ENCODE peak calls at places on chromosomes 4 and X, in four cellular contexts. One of them, this sample, is unnamed.
A peak's percentile ranks its signal among the peaks of the same experiment; 100 is the strongest.

GRCh38 chrX:44904542-44905115 is 31.6 kb downstream of the KDM6A start:
- DNase-seq in left lung: no peak
- DNase-seq in activated CD4-positive, alpha-beta T cell treated with anti-CD3 and anti-CD28 coated beads for 24 hours: no peak
- DNase-seq in activated CD4-positive, CD25-positive, alpha-beta regulatory T cell treated with anti-CD3 and anti-CD28 coated beads, Interleukin-2, amount 50 U/mL, for 72 hours: no peak
- DNase-seq in this sample: no peak

GRCh38 chrX:46386511-46386910 is 158.7 kb downstream of the ZNF674 start:
- DNase-seq in left lung: no peak
- DNase-seq in activated CD4-positive, alpha-beta T cell treated with anti-CD3 and anti-CD28 coated beads for 24 hours: no peak
- DNase-seq in activated CD4-positive, CD25-positive, alpha-beta regulatory T cell treated with anti-CD3 and anti-CD28 coated beads, Interleukin-2, amount 50 U/mL, for 72 hours: no peak
- DNase-seq in this sample: no peak

GRCh38 chr4:158914178-158914577 is 145.4 kb downstream of the FNIP2 start:
- DNase-seq in left lung: no peak
- DNase-seq in activated CD4-positive, alpha-beta T cell treated with anti-CD3 and anti-CD28 coated beads for 24 hours: no peak
- DNase-seq in activated CD4-positive, CD25-positive, alpha-beta regulatory T cell treated with anti-CD3 and anti-CD28 coated beads, Interleukin-2, amount 50 U/mL, for 72 hours: no peak
- DNase-seq in this sample: no peak

GRCh38 chr4:32858971-32859370 is 2138.8 kb downstream of the PCDH7 start:
- DNase-seq in left lung: no peak
- DNase-seq in activated CD4-positive, alpha-beta T cell treated with anti-CD3 and anti-CD28 coated beads for 24 hours: no peak
- DNase-seq in activated CD4-positive, CD25-positive, alpha-beta regulatory T cell treated with anti-CD3 and anti-CD28 coated beads, Interleukin-2, amount 50 U/mL, for 72 hours: no peak
- DNase-seq in this sample: no peak

GRCh38 chr4:183987987-183988392 is 82.9 kb downstream of the STOX2 start:
- DNase-seq in left lung: peak; percentile 66
- DNase-seq in activated CD4-positive, alpha-beta T cell treated with anti-CD3 and anti-CD28 coated beads for 24 hours: no peak
- DNase-seq in activated CD4-positive, CD25-positive, alpha-beta regulatory T cell treated with anti-CD3 and anti-CD28 coated beads, Interleukin-2, amount 50 U/mL, for 72 hours: no peak
- DNase-seq in this sample: no peak

GRCh38 chrX:49103637-49104036 is 19.9 kb downstream of the GPKOW start:
- DNase-seq in left lung: no peak
- DNase-seq in activated CD4-positive, alpha-beta T cell treated with anti-CD3 and anti-CD28 coated beads for 24 hours: no peak
- DNase-seq in activated CD4-positive, CD25-positive, alpha-beta regulatory T cell treated with anti-CD3 and anti-CD28 coated beads, Interleukin-2, amount 50 U/mL, for 72 hours: no peak
- DNase-seq in this sample: no peak

GRCh38 chr4:104589264-104589868 is 94.7 kb upstream of the CXXC4 start:
- DNase-seq in left lung: no peak
- DNase-seq in activated CD4-positive, alpha-beta T cell treated with anti-CD3 and anti-CD28 coated beads for 24 hours: no peak
- DNase-seq in activated CD4-positive, CD25-positive, alpha-beta regulatory T cell treated with anti-CD3 and anti-CD28 coated beads, Interleukin-2, amount 50 U/mL, for 72 hours: no peak
- DNase-seq in this sample: no peak

GRCh38 chrX:45771560-45772340 is 571.1 kb upstream of the DIPK2B start:
- DNase-seq in left lung: no peak
- DNase-seq in activated CD4-positive, alpha-beta T cell treated with anti-CD3 and anti-CD28 coated beads for 24 hours: no peak
- DNase-seq in activated CD4-positive, CD25-positive, alpha-beta regulatory T cell treated with anti-CD3 and anti-CD28 coated beads, Interleukin-2, amount 50 U/mL, for 72 hours: no peak
- DNase-seq in this sample: peak; percentile 7

This sample was measured in stimulated activated naive CD4-positive, alpha-beta T cell.